ENCODE peak calls at places on chromosomes 4 and X, in five cellular contexts. B is astrocyte, T is fibroblast of lung, R is MM.1S, H is DND-41. W is an unnamed sample.
A peak's percentile ranks its signal among the peaks of the same experiment; 100 is the strongest.

GRCh38 chr4:139022835-139023234 is 7.3 kb downstream of the NOCT start:
- DNase-seq in T (no peak), R (no peak), B (no peak), H (no peak), W (no peak)

GRCh38 chr4:184787766-184788503 is 37.8 kb downstream of the ACSL1 start:
- DNase-seq in R (no peak), B (no peak), T (no peak), H (no peak), W (no peak)

GRCh38 chr4:37685211-37685725 is 908 bp downstream of the RELL1 start:
- DNase-seq in B (peak; percentile 46), T (peak; percentile 85), R (peak; percentile 51), H (peak; percentile 43), W (no peak)

GRCh38 chrX:15269618-15270521 is at the start of gene ASB9:
- DNase-seq in R (no peak), T (peak; percentile 27), B (peak; percentile 9), H (peak; percentile 7), W (peak; percentile 93)

GRCh38 chrX:12138366-12139313 is at the start of gene FRMPD4:
- DNase-seq in B (no peak), H (no peak), T (no peak), R (no peak), W (peak; percentile 25)

GRCh38 chr4:16931906-16932305 is 33.5 kb upstream of the LDB2 start:
- DNase-seq in B (peak; percentile 48), H (no peak), T (peak; percentile 47), R (no peak), W (no peak)

GRCh38 chr4:87196927-87197326 is 23.5 kb downstream of the KLHL8 start:
- DNase-seq in H (no peak), R (no peak), T (no peak), B (no peak), W (no peak)

GRCh38 chr4:85842540-85842939 is 367.6 kb downstream of the ARHGAP24 start:
- DNase-seq in H (peak; percentile 5), T (peak; percentile 41), R (no peak), B (peak; percentile 57), W (peak; percentile 12)

GRCh38 chr4:84870398-84871163 is 95.9 kb downstream of the WDFY3 start:
- DNase-seq in T (peak; percentile 43), B (peak; percentile 87), H (no peak), R (no peak), W (peak; percentile 49)

GRCh38 chr4:8532245-8532781 is 47.9 kb upstream of the GPR78 start:
- DNase-seq in H (no peak), T (no peak), R (no peak), B (no peak), W (peak; percentile 54)

GRCh38 chr4:12791536-12791935 is 692.6 kb downstream of the RAB28 start:
- DNase-seq in R (no peak), T (no peak), H (no peak), B (no peak), W (no peak)

GRCh38 chr4:137572163-137572562 is 39.9 kb upstream of the PCDH18 start:
- DNase-seq in B (no peak), T (no peak), H (no peak), R (no peak), W (no peak)

GRCh38 chr4:124178449-124179021 is 534.0 kb downstream of the ANKRD50 start:
- DNase-seq in T (peak; percentile 37), H (no peak), B (peak; percentile 55), R (no peak), W (peak; percentile 49)

GRCh38 chrX:151082077-151082948 is 94.1 kb upstream of the GPR50 start:
- DNase-seq in B (peak; percentile 7), T (peak; percentile 35), H (peak; percentile 63), R (peak; percentile 57), W (peak; percentile 66)

GRCh38 chr4:104591505-104591904 is 96.8 kb upstream of the CXXC4 start:
- DNase-seq in H (peak; percentile 47), T (peak; percentile 29), R (no peak), B (no peak), W (no peak)

GRCh38 chr4:168621806-168622589 is 125.1 kb downstream of the PALLD start:
- DNase-seq in B (peak; percentile 95), H (no peak), T (peak; percentile 36), R (no peak), W (no peak)

GRCh38 chr4:67927251-67927650 is 36.0 kb downstream of the TMPRSS11A start:
- DNase-seq in B (no peak), R (no peak), T (no peak), H (no peak), W (no peak)

GRCh38 chr4:21535901-21536300 is 412.7 kb downstream of the KCNIP4 start:
- DNase-seq in T (peak; percentile 4), R (no peak), H (no peak), B (no peak), W (no peak)

GRCh38 chr4:107966903-107967302 is 22.8 kb upstream of the HADH start:
- DNase-seq in R (no peak), T (no peak), H (no peak), B (no peak), W (no peak)

GRCh38 chr4:115433501-115433900 is 320.1 kb upstream of the NDST4 start:
- DNase-seq in R (no peak), H (no peak), T (no peak), B (no peak), W (peak; percentile 32)

GRCh38 chr4:46444318-46444717 is 54.4 kb upstream of the GABRA2 start:
- DNase-seq in T (peak; percentile 39), B (no peak), H (no peak), R (no peak), W (no peak)

GRCh38 chr4:152501846-152502536 is 33.9 kb downstream of the FBXW7 start:
- DNase-seq in H (no peak), B (peak; percentile 22), R (no peak), T (no peak), W (no peak)

GRCh38 chr4:170729897-170730296 is 640.1 kb upstream of the AADAT start:
- DNase-seq in H (no peak), T (no peak), B (no peak), R (no peak), W (no peak)

GRCh38 chr4:152161676-152162330 is 374.1 kb downstream of the FBXW7 start:
- DNase-seq in R (no peak), T (no peak), H (no peak), B (peak; percentile 14), W (peak; percentile 45)

GRCh38 chrX:78839711-78840110 is 92.2 kb downstream of the LPAR4 start:
- DNase-seq in B (no peak), T (no peak), H (no peak), R (no peak), W (peak; percentile 55)

GRCh38 chr4:5640096-5640495 is 68.3 kb downstream of the EVC2 start:
- DNase-seq in T (no peak), B (no peak), R (no peak), H (no peak), W (no peak)

GRCh38 chr4:146261046-146261445 is 46.7 kb downstream of the REELD1 start:
- DNase-seq in H (no peak), T (no peak), R (no peak), B (no peak), W (no peak)

GRCh38 chr4:45347056-45347455 is 620.7 kb upstream of the GNPDA2 start:
- DNase-seq in R (no peak), H (no peak), B (no peak), T (no peak), W (no peak)

GRCh38 chrX:44570524-44570923 is 27.9 kb upstream of the FUNDC1 start:
- DNase-seq in T (peak; percentile 54), H (no peak), R (no peak), B (peak; percentile 12), W (peak; percentile 51)

GRCh38 chrX:44569122-44569521 is 26.5 kb upstream of the FUNDC1 start:
- DNase-seq in T (peak; percentile 9), H (no peak), R (no peak), B (no peak), W (no peak)

GRCh38 chrX:44568196-44568595 is 25.5 kb upstream of the FUNDC1 start:
- DNase-seq in H (no peak), T (no peak), B (no peak), R (no peak), W (no peak)

GRCh38 chrX:44572340-44572938 is 29.8 kb upstream of the FUNDC1 start:
- DNase-seq in B (no peak), T (no peak), R (no peak), H (no peak), W (no peak)
- H3K9me3 ChIP-seq in B (no peaks in the 10 kb centered on the region), T (no peaks in the 10 kb centered on the region), R (no peaks in the 10 kb centered on the region), H (no peaks in the 10 kb centered on the region), W (no peaks in the 10 kb centered on the region)

GRCh38 chrX:114584983-114585842 is 1.3 kb downstream of the HTR2C start:
- DNase-seq in T (no peak), H (no peak), B (no peak), R (no peak), W (no peak)

GRCh38 chrX:114582698-114583395 is 1.0 kb upstream of the HTR2C start:
- DNase-seq in T (no peak), B (no peak), R (no peak), H (no peak), W (no peak)

GRCh38 chrX:114583646-114584433 is at the start of gene HTR2C:
- DNase-seq in T (no peak), R (no peak), B (no peak), H (no peak), W (no peak)

GRCh38 chrX:114582264-114582632 is 1.6 kb upstream of the HTR2C start:
- DNase-seq in H (no peak), R (no peak), T (no peak), B (no peak), W (no peak)

GRCh38 chrX:114584434-114584943 is 603 bp downstream of the HTR2C start:
- DNase-seq in T (no peak), H (no peak), B (no peak), R (no peak), W (no peak)
- H3K9ac ChIP-seq in T (no peak overlapping the region), H (no peak overlapping the region), B (no peak overlapping the region), R (no peak overlapping the region), W (no peak overlapping the region)

GRCh38 chr4:53591372-53591892 is at the start of gene LNX1:
- DNase-seq in B (no peak), T (no peak), H (no peak), R (peak; percentile 33), W (peak; percentile 93)

GRCh38 chr4:53593765-53594164 is 2.5 kb upstream of the LNX1 start:
- DNase-seq in T (no peak), R (no peak), B (no peak), H (no peak), W (no peak)

GRCh38 chr4:53592686-53593641 is 1.7 kb upstream of the LNX1 start:
- DNase-seq in H (no peak), R (no peak), T (no peak), B (peak; percentile 20), W (no peak)

GRCh38 chr4:53589511-53589910 is 1.8 kb downstream of the LNX1 start:
- DNase-seq in B (no peak), H (no peak), T (no peak), R (no peak), W (no peak)

DNA sequence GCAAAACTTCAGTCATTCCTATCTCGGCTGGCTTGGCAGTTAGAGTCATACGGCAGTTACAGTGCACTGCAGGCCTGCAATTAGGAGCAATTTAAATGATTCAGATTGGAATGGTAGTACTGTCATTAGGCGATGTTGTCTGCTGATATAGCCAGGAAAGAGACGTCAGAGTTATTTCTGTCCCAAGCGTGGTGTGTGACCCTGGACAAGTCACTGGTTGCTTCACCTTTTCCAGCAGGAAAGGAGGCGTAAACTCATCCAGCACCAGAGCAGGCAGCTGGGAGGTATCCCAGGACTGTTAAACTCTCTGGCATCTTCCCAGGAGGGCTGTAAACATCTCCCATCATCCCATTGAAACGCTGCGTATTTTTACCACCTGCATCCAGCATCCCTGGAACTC is 842 bp upstream of the LNX1 start:
- DNase-seq in H (no peak), T (peak; percentile 14), R (no peak), B (peak; percentile 45), W (no peak)
- H3K4me3 ChIP-seq in H (no peak overlapping the region), T (no peak overlapping the region), R (no peak overlapping the region), B (no peak overlapping the region), W (peak overlapping the region; percentile 65)

GRCh38 chrX:71170660-71171059 is 26.0 kb downstream of the NLGN3 start:
- DNase-seq in H (no peak), R (no peak), T (no peak), B (no peak), W (no peak)
- H3K9me3 ChIP-seq in H (no peaks in the 10 kb centered on the region), R (no peaks in the 10 kb centered on the region), T (no peaks in the 10 kb centered on the region), B (no peaks in the 10 kb centered on the region), W (no peaks in the 10 kb centered on the region)

W was measured in PC-3.